ENCODE peak calls at places on chromosome 17, in ten cellular contexts. T is vagina, Q is transverse colon, B is HL-60, X is K562, H is sigmoid colon, E is GM23338, Y is GM12878, I is suprapubic skin, S is breast epithelium. V is an unnamed sample.

GRCh38 chr17:42845918-42846593 is 1.7 kb downstream of the AOC2 start:
- DNase-seq in T (no peak), Y (no peak), X (no peak), S (no peak), Q (no peak), E (no peak), B (no peak), I (no peak), H (no peak), V (no peak)

GRCh38 chr17:1647802-1648581 is 1.7 kb downstream of the RILP start:
- DNase-seq in B (no peak), I (no peak), Q (peak), T (no peak), E (peak), H (peak), S (no peak), X (peak), Y (no peak), V (no peak)

GRCh38 chr17:77746901-77747620 is 211.4 kb upstream of the TNRC6C start:
- DNase-seq in H (peak), T (no peak), I (peak), B (no peak), Q (no peak), E (no peak), X (no peak), S (no peak), Y (no peak), V (no peak)

GRCh38 chr17:42579794-42580551 is 2.4 kb upstream of the PSMC3IP start:
- DNase-seq in Y (no peak), S (no peak), H (no peak), T (no peak), B (no peak), I (no peak), E (no peak), Q (no peak), X (no peak), V (no peak)

GRCh38 chr17:60604686-60605334 is 4.8 kb downstream of the PPM1D start:
- DNase-seq in B (no peak), X (no peak), S (no peak), Y (no peak), T (no peak), H (no peak), Q (no peak), I (no peak), E (no peak), V (no peak)

GRCh38 chr17:78430892-78431691 is 52.6 kb downstream of the PGS1 start:
- DNase-seq in S (no peak), Q (no peak), T (no peak), H (no peak), Y (no peak), B (no peak), X (no peak), I (no peak), E (peak), V (no peak)

GRCh38 chr17:16293918-16294317 is 59.4 kb downstream of the CENPV start:
- DNase-seq in T (no peak), H (peak), B (no peak), E (no peak), S (no peak), I (no peak), X (no peak), Q (peak), Y (no peak), V (no peak)

GRCh38 chr17:43319293-43320124 is 79.3 kb upstream of the ARL4D start:
- DNase-seq in B (no peak), X (no peak), S (no peak), E (no peak), I (peak), H (no peak), Q (no peak), Y (no peak), T (no peak), V (no peak)

GRCh38 chr17:80872999-80873951 is 118.4 kb upstream of the CHMP6 start:
- DNase-seq in H (peak), E (peak), Y (no peak), B (no peak), X (no peak), S (peak), T (no peak), I (no peak), Q (peak), V (no peak)

GRCh38 chr17:40319651-40320550 is 10.9 kb downstream of the RARA start:
- DNase-seq in T (no peak), I (peak), B (peak), E (no peak), S (no peak), H (no peak), X (no peak), Q (peak), Y (no peak), V (no peak)

DNA sequence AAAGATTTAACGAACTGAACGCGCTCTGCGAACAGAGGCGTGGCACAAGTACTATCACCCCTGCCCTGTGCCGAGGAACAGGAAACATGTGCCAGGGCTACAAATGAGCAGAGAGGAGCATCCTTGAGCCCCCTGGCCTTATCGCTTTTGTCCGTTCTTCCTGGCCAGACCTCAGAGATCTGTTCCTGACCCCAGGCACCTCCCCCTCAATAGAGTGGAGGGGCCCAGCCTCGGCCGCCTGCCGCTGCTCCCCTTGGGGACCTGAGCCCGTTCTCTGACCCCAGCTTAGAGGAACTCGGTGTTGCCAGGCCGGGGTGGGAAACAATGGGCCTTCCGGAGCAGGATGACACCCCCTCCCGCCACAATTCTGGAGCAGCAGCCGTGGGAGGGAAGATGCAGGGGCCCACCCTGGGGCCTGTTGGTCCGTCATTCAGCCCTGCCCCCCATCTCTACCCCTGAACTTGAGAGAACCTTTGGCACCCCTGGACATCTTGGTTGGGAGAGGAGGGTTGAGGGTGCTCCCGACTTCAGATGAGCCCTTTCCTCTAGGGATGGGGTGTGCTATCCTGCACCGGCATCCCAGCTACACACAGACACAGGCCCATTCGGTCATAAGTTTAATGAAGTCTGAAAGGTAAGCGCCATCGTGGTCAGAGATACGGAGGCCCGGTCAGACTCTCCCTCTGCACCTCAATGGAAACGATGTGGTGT is 1.1 kb downstream of the NAA38 start:
- DNase-seq in B (no peak), X (peak), T (peak), E (no peak), S (no peak), Y (no peak), H (peak), Q (peak), I (peak), V (no peak)
- TF ChIP-seq POLR2AphosphoS5 in B (peak), X (no peak), T (peak), E (no peak), S (no peak), Y (peak), H (no peak), Q (peak), I (no peak), V (peak)

DNA sequence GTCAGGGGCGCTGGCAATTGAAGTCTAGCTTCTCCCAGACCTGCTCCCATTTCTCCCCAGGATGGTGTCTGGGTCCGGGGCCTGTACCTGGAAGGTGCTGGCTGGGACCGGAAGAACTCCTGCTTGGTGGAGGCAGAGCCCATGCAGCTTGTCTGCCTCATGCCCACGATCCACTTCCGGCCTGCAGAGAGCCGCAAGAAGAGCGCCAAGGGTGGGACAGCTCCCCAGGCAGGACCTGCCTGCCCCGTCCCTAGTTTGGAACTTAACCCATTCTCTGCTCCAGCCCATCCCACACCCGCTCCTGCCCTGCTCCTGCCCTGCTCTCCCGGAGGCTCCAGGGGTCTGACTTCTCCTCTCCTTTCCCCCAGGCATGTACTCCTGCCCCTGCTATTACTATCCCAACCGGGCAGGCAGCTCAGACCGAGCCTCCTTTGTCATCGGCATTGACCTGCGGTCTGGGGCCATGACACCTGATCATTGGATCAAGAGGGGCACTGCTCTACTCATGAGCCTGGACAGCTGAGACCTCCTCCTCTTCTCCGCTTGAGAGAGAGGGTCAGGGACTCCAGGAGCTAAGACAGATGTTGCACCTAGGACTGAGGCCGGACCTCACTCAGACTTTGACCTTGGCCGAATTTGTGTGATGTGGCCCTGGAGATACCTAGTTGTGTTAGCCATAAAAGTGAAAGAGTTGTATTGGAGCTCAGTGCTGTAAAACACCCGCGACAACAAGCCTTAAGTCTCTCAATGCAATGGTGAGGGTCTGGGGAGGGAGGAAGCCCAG is 814 bp upstream of the KDM6B start:
- DNase-seq in E (no peak), T (no peak), S (peak), Y (no peak), X (no peak), Q (no peak), I (no peak), H (peak), B (no peak), V (no peak)
- H3K4me3 ChIP-seq in E (peak), T (peak), S (peak), Y (peak), X (peak), Q (peak), I (peak), H (peak), B (peak), V (peak)

GRCh38 chr17:75509528-75510258 is 5.6 kb downstream of the CASKIN2 start:
- DNase-seq in S (no peak), I (no peak), H (no peak), T (no peak), Y (no peak), B (no peak), E (no peak), X (no peak), Q (no peak), V (no peak)
- H3K27ac ChIP-seq in S (peak), I (peak), H (peak), T (peak), Y (no peak), B (no peak), E (no peak), X (no peak), Q (peak), V (no peak)

GRCh38 chr17:63002625-63003024 is 36.6 kb downstream of the TANC2 start:
- DNase-seq in Q (no peak), E (no peak), B (no peak), X (no peak), I (no peak), T (no peak), S (no peak), H (no peak), Y (no peak), V (no peak)
- TF ChIP-seq POLR2AphosphoS5 in Q (no peak), E (no peak), B (no peak), X (no peak), I (no peak), T (no peak), S (no peak), H (no peak), Y (no peak), V (no peak)

V was measured in SK-N-MC.